ENCODE peak calls at places on chromosomes 13 and 19, in seven cellular contexts. One of them, this sample, is unnamed.

GRCh38 chr13:97395437-97396136 is 38.4 kb upstream of the RAP2A start:
- DNase-seq in body of pancreas: no peak
- DNase-seq in GM12864: no peak
- DNase-seq in GM23248: peak
- DNase-seq in pancreas: no peak
- DNase-seq in lower leg skin: no peak
- DNase-seq in H1: no peak
- DNase-seq in this sample: no peak

GRCh38 chr13:24145231-24145630 is 15.3 kb upstream of the SPATA13 start:
- DNase-seq in lower leg skin: no peak
- DNase-seq in GM23248: peak
- DNase-seq in pancreas: no peak
- DNase-seq in H1: no peak
- DNase-seq in GM12864: no peak
- DNase-seq in body of pancreas: no peak
- DNase-seq in this sample: no peak

GRCh38 chr13:45370922-45371406 is 30.0 kb upstream of the TPT1 start:
- DNase-seq in GM23248: peak
- DNase-seq in GM12864: no peak
- DNase-seq in lower leg skin: no peak
- DNase-seq in body of pancreas: peak
- DNase-seq in pancreas: peak
- DNase-seq in H1: peak
- DNase-seq in this sample: no peak

GRCh38 chr19:41844601-41845000 is at the start of gene LYPD4:
- DNase-seq in lower leg skin: no peak
- DNase-seq in GM12864: no peak
- DNase-seq in H1: no peak
- DNase-seq in body of pancreas: no peak
- DNase-seq in pancreas: no peak
- DNase-seq in GM23248: no peak
- DNase-seq in this sample: no peak

GRCh38 chr13:82597737-82598136 is 1284.5 kb downstream of the SLITRK1 start:
- DNase-seq in lower leg skin: no peak
- DNase-seq in pancreas: no peak
- DNase-seq in GM12864: no peak
- DNase-seq in body of pancreas: no peak
- DNase-seq in GM23248: no peak
- DNase-seq in H1: peak
- DNase-seq in this sample: no peak

GRCh38 chr19:13007292-13008045 is 12.2 kb downstream of the NFIX start:
- DNase-seq in pancreas: peak
- DNase-seq in GM12864: no peak
- DNase-seq in lower leg skin: peak
- DNase-seq in body of pancreas: peak
- DNase-seq in H1: no peak
- DNase-seq in GM23248: peak
- DNase-seq in this sample: peak

GRCh38 chr13:64078025-64078424 is 2662.4 kb upstream of the PCDH20 start:
- DNase-seq in lower leg skin: no peak
- DNase-seq in GM12864: no peak
- DNase-seq in pancreas: no peak
- DNase-seq in H1: no peak
- DNase-seq in GM23248: no peak
- DNase-seq in body of pancreas: no peak
- DNase-seq in this sample: no peak

GRCh38 chr13:32136061-32136460 is 104.5 kb downstream of the FRY start:
- DNase-seq in lower leg skin: no peak
- DNase-seq in GM23248: no peak
- DNase-seq in body of pancreas: no peak
- DNase-seq in H1: no peak
- DNase-seq in GM12864: no peak
- DNase-seq in pancreas: no peak
- DNase-seq in this sample: no peak

GRCh38 chr13:114101325-114101821 is 31.1 kb downstream of the RASA3 start:
- DNase-seq in pancreas: peak
- DNase-seq in GM23248: peak
- DNase-seq in H1: no peak
- DNase-seq in lower leg skin: no peak
- DNase-seq in GM12864: no peak
- DNase-seq in body of pancreas: peak
- DNase-seq in this sample: no peak

GRCh38 chr13:22091222-22091970 is 420.5 kb downstream of the FGF9 start:
- DNase-seq in lower leg skin: peak
- DNase-seq in body of pancreas: no peak
- DNase-seq in H1: no peak
- DNase-seq in pancreas: no peak
- DNase-seq in GM12864: no peak
- DNase-seq in GM23248: peak
- DNase-seq in this sample: no peak

GRCh38 chr13:50651916-50652315 is 191.6 kb downstream of the DLEU7 start:
- DNase-seq in pancreas: no peak
- DNase-seq in H1: no peak
- DNase-seq in GM12864: no peak
- DNase-seq in body of pancreas: no peak
- DNase-seq in lower leg skin: no peak
- DNase-seq in GM23248: no peak
- DNase-seq in this sample: no peak

GRCh38 chr13:29845440-29846056 is 4.9 kb downstream of the UBL3 start:
- DNase-seq in GM23248: peak
- DNase-seq in pancreas: no peak
- DNase-seq in GM12864: no peak
- DNase-seq in body of pancreas: no peak
- DNase-seq in H1: no peak
- DNase-seq in lower leg skin: no peak
- DNase-seq in this sample: no peak

GRCh38 chr13:105202384-105202783 is 1333.1 kb downstream of the EFNB2 start:
- DNase-seq in pancreas: no peak
- DNase-seq in GM12864: no peak
- DNase-seq in body of pancreas: no peak
- DNase-seq in GM23248: no peak
- DNase-seq in lower leg skin: no peak
- DNase-seq in H1: no peak
- DNase-seq in this sample: no peak

GRCh38 chr13:83666126-83666525 is 216.1 kb downstream of the SLITRK1 start:
- DNase-seq in GM23248: peak
- DNase-seq in lower leg skin: no peak
- DNase-seq in H1: no peak
- DNase-seq in body of pancreas: no peak
- DNase-seq in pancreas: no peak
- DNase-seq in GM12864: no peak
- DNase-seq in this sample: no peak

GRCh38 chr19:43372462-43372861 is 19.0 kb downstream of the CD177 start:
- DNase-seq in body of pancreas: no peak
- DNase-seq in GM23248: peak
- DNase-seq in H1: no peak
- DNase-seq in lower leg skin: no peak
- DNase-seq in GM12864: no peak
- DNase-seq in pancreas: no peak
- DNase-seq in this sample: no peak

GRCh38 chr19:16522559-16523377 is 19.5 kb downstream of the CHERP start:
- DNase-seq in body of pancreas: no peak
- DNase-seq in pancreas: peak
- DNase-seq in H1: no peak
- DNase-seq in GM23248: no peak
- DNase-seq in lower leg skin: no peak
- DNase-seq in GM12864: no peak
- DNase-seq in this sample: no peak

GRCh38 chr13:98188544-98189166 is 11.6 kb upstream of the RNF113B start:
- DNase-seq in H1: no peak
- DNase-seq in GM12864: no peak
- DNase-seq in body of pancreas: no peak
- DNase-seq in lower leg skin: no peak
- DNase-seq in pancreas: peak
- DNase-seq in GM23248: no peak
- DNase-seq in this sample: no peak

GRCh38 chr13:84961023-84961422 is 838.2 kb downstream of the SLITRK6 start:
- DNase-seq in GM12864: no peak
- DNase-seq in lower leg skin: no peak
- DNase-seq in body of pancreas: no peak
- DNase-seq in H1: no peak
- DNase-seq in pancreas: peak
- DNase-seq in GM23248: no peak
- DNase-seq in this sample: no peak

GRCh38 chr13:35791191-35791902 is 314.9 kb upstream of the MAB21L1 start:
- DNase-seq in body of pancreas: no peak
- DNase-seq in GM23248: peak
- DNase-seq in H1: no peak
- DNase-seq in pancreas: no peak
- DNase-seq in GM12864: no peak
- DNase-seq in lower leg skin: peak
- DNase-seq in this sample: no peak

DNA sequence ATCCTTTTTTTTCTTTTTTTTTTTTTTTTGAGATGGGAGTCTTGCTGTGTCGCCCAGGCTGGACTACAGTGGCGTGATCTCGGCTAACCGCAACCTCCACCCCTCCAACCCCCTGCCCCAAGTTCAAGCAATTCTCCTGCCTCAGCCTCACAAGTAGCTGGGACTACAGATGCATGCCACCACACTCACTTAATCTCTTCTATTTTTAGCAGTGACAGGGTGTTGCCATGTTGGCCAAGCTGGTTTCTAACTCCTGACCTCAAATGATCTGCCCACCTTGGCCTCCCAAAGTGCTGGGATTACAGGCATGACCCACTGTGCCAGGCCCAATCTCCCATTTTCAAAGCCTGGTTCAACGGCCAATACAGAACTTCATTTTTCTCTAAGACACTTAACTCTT is 9.1 kb downstream of the FOXO1 start:
- DNase-seq in pancreas: no peak
- DNase-seq in GM23248: no peak
- DNase-seq in body of pancreas: no peak
- DNase-seq in H1: no peak
- DNase-seq in GM12864: no peak
- DNase-seq in lower leg skin: no peak
- DNase-seq in this sample: no peak
- H3K4me3 ChIP-seq in pancreas: no peak
- H3K4me3 ChIP-seq in GM23248: no peak
- H3K4me3 ChIP-seq in body of pancreas: no peak
- H3K4me3 ChIP-seq in H1: no peak
- H3K4me3 ChIP-seq in GM12864: no peak
- H3K4me3 ChIP-seq in lower leg skin: no peak
- H3K4me3 ChIP-seq in this sample: no peak

DNA sequence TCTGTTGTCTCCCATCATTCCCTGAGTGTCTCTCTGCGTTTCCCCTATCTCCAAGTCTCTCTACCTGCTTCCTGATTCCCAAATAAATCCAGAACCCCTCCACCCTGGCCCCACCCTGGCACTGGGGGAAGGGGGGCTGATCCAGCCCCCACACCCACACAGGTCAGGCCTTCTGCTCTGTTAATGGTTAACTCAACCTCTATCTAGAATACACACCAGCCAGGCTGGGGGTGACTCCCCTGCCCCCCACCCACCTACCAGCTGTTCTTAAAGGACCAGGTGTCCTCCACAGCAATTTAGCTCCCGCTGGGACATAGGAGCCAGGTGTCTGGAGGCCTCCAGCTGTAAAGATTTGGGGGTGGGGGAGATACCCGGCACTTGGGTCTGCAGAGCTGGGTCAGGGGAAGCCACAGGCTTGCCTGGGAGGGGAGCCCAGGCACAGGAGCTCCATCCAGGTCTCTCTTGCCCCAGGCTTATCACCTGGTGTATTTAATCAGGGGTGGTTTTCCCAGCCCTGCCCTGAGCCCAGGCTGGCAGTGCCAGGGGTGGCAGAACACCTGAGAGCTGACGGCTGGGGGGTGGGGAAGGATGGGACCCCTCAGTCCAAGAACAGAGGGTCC is 3.9 kb downstream of the IRF2BP1 start:
- DNase-seq in pancreas: peak
- DNase-seq in body of pancreas: peak
- DNase-seq in lower leg skin: no peak
- DNase-seq in GM12864: no peak
- DNase-seq in H1: no peak
- DNase-seq in GM23248: no peak
- DNase-seq in this sample: no peak
- H3K4me3 ChIP-seq in pancreas: peak
- H3K4me3 ChIP-seq in body of pancreas: no peak
- H3K4me3 ChIP-seq in lower leg skin: no peak
- H3K4me3 ChIP-seq in GM12864: no peak
- H3K4me3 ChIP-seq in H1: peak
- H3K4me3 ChIP-seq in GM23248: no peak
- H3K4me3 ChIP-seq in this sample: peak

GRCh38 chr19:15195381-15195964 is 5.3 kb downstream of the NOTCH3 start:
- DNase-seq in GM12864: no peak
- DNase-seq in lower leg skin: peak
- DNase-seq in GM23248: peak
- DNase-seq in H1: no peak
- DNase-seq in pancreas: peak
- DNase-seq in body of pancreas: peak
- DNase-seq in this sample: no peak
- H3K4me3 ChIP-seq in GM12864: no peak
- H3K4me3 ChIP-seq in lower leg skin: no peak
- H3K4me3 ChIP-seq in GM23248: peak
- H3K4me3 ChIP-seq in H1: peak
- H3K4me3 ChIP-seq in pancreas: peak
- H3K4me3 ChIP-seq in body of pancreas: peak
- H3K4me3 ChIP-seq in this sample: peak

GRCh38 chr13:42990147-42990990 is 1.7 kb downstream of the EPSTI1 start:
- DNase-seq in lower leg skin: no peak
- DNase-seq in pancreas: no peak
- DNase-seq in body of pancreas: no peak
- DNase-seq in H1: no peak
- DNase-seq in GM23248: peak
- DNase-seq in GM12864: no peak
- DNase-seq in this sample: no peak
- H3K4me3 ChIP-seq in lower leg skin: no peak
- H3K4me3 ChIP-seq in pancreas: no peak
- H3K4me3 ChIP-seq in body of pancreas: no peak
- H3K4me3 ChIP-seq in H1: no peak
- H3K4me3 ChIP-seq in GM23248: no peak
- H3K4me3 ChIP-seq in GM12864: peak
- H3K4me3 ChIP-seq in this sample: no peak

GRCh38 chr13:48828962-48829405 is 146.7 kb upstream of the FNDC3A start:
- DNase-seq in body of pancreas: no peak
- DNase-seq in H1: no peak
- DNase-seq in GM12864: no peak
- DNase-seq in GM23248: no peak
- DNase-seq in lower leg skin: no peak
- DNase-seq in pancreas: no peak
- DNase-seq in this sample: no peak
- H3K4me3 ChIP-seq in body of pancreas: no peak
- H3K4me3 ChIP-seq in H1: no peak
- H3K4me3 ChIP-seq in GM12864: no peak
- H3K4me3 ChIP-seq in GM23248: no peak
- H3K4me3 ChIP-seq in lower leg skin: no peak
- H3K4me3 ChIP-seq in pancreas: no peak
- H3K4me3 ChIP-seq in this sample: no peak

GRCh38 chr19:48600679-48601382 is 5.7 kb upstream of the SPACA4 start:
- DNase-seq in lower leg skin: no peak
- DNase-seq in H1: no peak
- DNase-seq in body of pancreas: no peak
- DNase-seq in GM23248: no peak
- DNase-seq in GM12864: no peak
- DNase-seq in pancreas: peak
- DNase-seq in this sample: no peak
- H3K4me3 ChIP-seq in lower leg skin: no peak
- H3K4me3 ChIP-seq in H1: no peak
- H3K4me3 ChIP-seq in body of pancreas: no peak
- H3K4me3 ChIP-seq in GM23248: no peak
- H3K4me3 ChIP-seq in GM12864: no peak
- H3K4me3 ChIP-seq in pancreas: no peak
- H3K4me3 ChIP-seq in this sample: no peak

This sample was measured in LNCaP clone FGC.